ENCODE peak calls at places on chromosomes 16 and 17, in seven cellular contexts. One of them, this sample, is unnamed.

GRCh38 chr17:76805319-76805718 is 62.9 kb upstream of the MGAT5B start:
- DNase-seq in cardiac muscle cell: peak; percentile 25
- DNase-seq in stimulated activated CD4-positive, alpha-beta T cell treated with anti-CD3 and anti-CD28 coated beads, Interleukin-4, amount 100 ng/mL, for 24 hours: no peak
- DNase-seq in NCI-H524: no peak
- DNase-seq in mesendoderm: no peak
- DNase-seq in activated effector memory CD4-positive, alpha-beta T cell treated with Interleukin-2 at 50 U/mL for 16 hours: no peak
- DNase-seq in HS-5: peak; percentile 25
- DNase-seq in this sample: no peak

GRCh38 chr17:80955078-80955477 is 36.6 kb upstream of the CHMP6 start:
- DNase-seq in cardiac muscle cell: no peak
- DNase-seq in stimulated activated CD4-positive, alpha-beta T cell treated with anti-CD3 and anti-CD28 coated beads, Interleukin-4, amount 100 ng/mL, for 24 hours: no peak
- DNase-seq in NCI-H524: no peak
- DNase-seq in mesendoderm: no peak
- DNase-seq in activated effector memory CD4-positive, alpha-beta T cell treated with Interleukin-2 at 50 U/mL for 16 hours: no peak
- DNase-seq in HS-5: no peak
- DNase-seq in this sample: no peak

GRCh38 chr17:16941643-16942042 is 30.3 kb downstream of the TNFRSF13B start:
- DNase-seq in cardiac muscle cell: peak; percentile 6
- DNase-seq in stimulated activated CD4-positive, alpha-beta T cell treated with anti-CD3 and anti-CD28 coated beads, Interleukin-4, amount 100 ng/mL, for 24 hours: no peak
- DNase-seq in NCI-H524: no peak
- DNase-seq in mesendoderm: no peak
- DNase-seq in activated effector memory CD4-positive, alpha-beta T cell treated with Interleukin-2 at 50 U/mL for 16 hours: no peak
- DNase-seq in HS-5: no peak
- DNase-seq in this sample: no peak

GRCh38 chr16:66740010-66740409 is 11.4 kb downstream of the DYNC1LI2 start:
- DNase-seq in cardiac muscle cell: peak; percentile 58
- DNase-seq in stimulated activated CD4-positive, alpha-beta T cell treated with anti-CD3 and anti-CD28 coated beads, Interleukin-4, amount 100 ng/mL, for 24 hours: peak; percentile 31
- DNase-seq in NCI-H524: peak; percentile 5
- DNase-seq in mesendoderm: peak; percentile 64
- DNase-seq in activated effector memory CD4-positive, alpha-beta T cell treated with Interleukin-2 at 50 U/mL for 16 hours: no peak
- DNase-seq in HS-5: no peak
- DNase-seq in this sample: no peak

GRCh38 chr16:30367349-30368009 is 2.8 kb downstream of the TBC1D10B start:
- DNase-seq in cardiac muscle cell: no peak
- DNase-seq in stimulated activated CD4-positive, alpha-beta T cell treated with anti-CD3 and anti-CD28 coated beads, Interleukin-4, amount 100 ng/mL, for 24 hours: no peak
- DNase-seq in NCI-H524: no peak
- DNase-seq in mesendoderm: no peak
- DNase-seq in activated effector memory CD4-positive, alpha-beta T cell treated with Interleukin-2 at 50 U/mL for 16 hours: no peak
- DNase-seq in HS-5: no peak
- DNase-seq in this sample: no peak

GRCh38 chr17:61410555-61411089 is 11.0 kb downstream of the TBX2 start:
- DNase-seq in cardiac muscle cell: peak; percentile 87
- DNase-seq in stimulated activated CD4-positive, alpha-beta T cell treated with anti-CD3 and anti-CD28 coated beads, Interleukin-4, amount 100 ng/mL, for 24 hours: peak; percentile 73
- DNase-seq in NCI-H524: peak; percentile 65
- DNase-seq in mesendoderm: peak; percentile 82
- DNase-seq in activated effector memory CD4-positive, alpha-beta T cell treated with Interleukin-2 at 50 U/mL for 16 hours: peak; percentile 58
- DNase-seq in HS-5: no peak
- DNase-seq in this sample: no peak

GRCh38 chr16:86610779-86611516 is 32.6 kb downstream of the FOXL1 start:
- DNase-seq in cardiac muscle cell: no peak
- DNase-seq in stimulated activated CD4-positive, alpha-beta T cell treated with anti-CD3 and anti-CD28 coated beads, Interleukin-4, amount 100 ng/mL, for 24 hours: no peak
- DNase-seq in NCI-H524: no peak
- DNase-seq in mesendoderm: no peak
- DNase-seq in activated effector memory CD4-positive, alpha-beta T cell treated with Interleukin-2 at 50 U/mL for 16 hours: no peak
- DNase-seq in HS-5: no peak
- DNase-seq in this sample: no peak

GRCh38 chr16:57538235-57538711 is 1.9 kb upstream of the CCDC102A start:
- DNase-seq in cardiac muscle cell: no peak
- DNase-seq in stimulated activated CD4-positive, alpha-beta T cell treated with anti-CD3 and anti-CD28 coated beads, Interleukin-4, amount 100 ng/mL, for 24 hours: peak; percentile 35
- DNase-seq in NCI-H524: no peak
- DNase-seq in mesendoderm: no peak
- DNase-seq in activated effector memory CD4-positive, alpha-beta T cell treated with Interleukin-2 at 50 U/mL for 16 hours: no peak
- DNase-seq in HS-5: no peak
- DNase-seq in this sample: no peak

GRCh38 chr17:75900691-75901533 is 3.8 kb downstream of the MRPL38 start:
- DNase-seq in cardiac muscle cell: no peak
- DNase-seq in stimulated activated CD4-positive, alpha-beta T cell treated with anti-CD3 and anti-CD28 coated beads, Interleukin-4, amount 100 ng/mL, for 24 hours: no peak
- DNase-seq in NCI-H524: no peak
- DNase-seq in mesendoderm: no peak
- DNase-seq in activated effector memory CD4-positive, alpha-beta T cell treated with Interleukin-2 at 50 U/mL for 16 hours: no peak
- DNase-seq in HS-5: no peak
- DNase-seq in this sample: no peak

GRCh38 chr16:68936729-68937631 is 93.6 kb downstream of the TANGO6 start:
- DNase-seq in cardiac muscle cell: peak; percentile 47
- DNase-seq in stimulated activated CD4-positive, alpha-beta T cell treated with anti-CD3 and anti-CD28 coated beads, Interleukin-4, amount 100 ng/mL, for 24 hours: no peak
- DNase-seq in NCI-H524: no peak
- DNase-seq in mesendoderm: no peak
- DNase-seq in activated effector memory CD4-positive, alpha-beta T cell treated with Interleukin-2 at 50 U/mL for 16 hours: no peak
- DNase-seq in HS-5: no peak
- DNase-seq in this sample: peak; percentile 27

GRCh38 chr16:22623351-22623781 is 112.7 kb downstream of the NPIPB5 start:
- DNase-seq in cardiac muscle cell: peak; percentile 45
- DNase-seq in stimulated activated CD4-positive, alpha-beta T cell treated with anti-CD3 and anti-CD28 coated beads, Interleukin-4, amount 100 ng/mL, for 24 hours: no peak
- DNase-seq in NCI-H524: no peak
- DNase-seq in mesendoderm: no peak
- DNase-seq in activated effector memory CD4-positive, alpha-beta T cell treated with Interleukin-2 at 50 U/mL for 16 hours: no peak
- DNase-seq in HS-5: peak; percentile 38
- DNase-seq in this sample: peak; percentile 14

GRCh38 chr17:57772774-57773173 is 27.7 kb upstream of the CCDC182 start:
- DNase-seq in cardiac muscle cell: no peak
- DNase-seq in stimulated activated CD4-positive, alpha-beta T cell treated with anti-CD3 and anti-CD28 coated beads, Interleukin-4, amount 100 ng/mL, for 24 hours: no peak
- DNase-seq in NCI-H524: no peak
- DNase-seq in mesendoderm: peak; percentile 20
- DNase-seq in activated effector memory CD4-positive, alpha-beta T cell treated with Interleukin-2 at 50 U/mL for 16 hours: no peak
- DNase-seq in HS-5: no peak
- DNase-seq in this sample: no peak

GRCh38 chr17:28723159-28723835 is 2.7 kb downstream of the TLCD1 start:
- DNase-seq in cardiac muscle cell: no peak
- DNase-seq in stimulated activated CD4-positive, alpha-beta T cell treated with anti-CD3 and anti-CD28 coated beads, Interleukin-4, amount 100 ng/mL, for 24 hours: no peak
- DNase-seq in NCI-H524: no peak
- DNase-seq in mesendoderm: no peak
- DNase-seq in activated effector memory CD4-positive, alpha-beta T cell treated with Interleukin-2 at 50 U/mL for 16 hours: no peak
- DNase-seq in HS-5: no peak
- DNase-seq in this sample: no peak

GRCh38 chr16:477758-478157 is 49.8 kb upstream of the CAPN15 start:
- DNase-seq in cardiac muscle cell: no peak
- DNase-seq in stimulated activated CD4-positive, alpha-beta T cell treated with anti-CD3 and anti-CD28 coated beads, Interleukin-4, amount 100 ng/mL, for 24 hours: no peak
- DNase-seq in NCI-H524: no peak
- DNase-seq in mesendoderm: no peak
- DNase-seq in activated effector memory CD4-positive, alpha-beta T cell treated with Interleukin-2 at 50 U/mL for 16 hours: no peak
- DNase-seq in HS-5: no peak
- DNase-seq in this sample: no peak

GRCh38 chr17:4179071-4179470 is 36.1 kb downstream of the CYB5D2 start:
- DNase-seq in cardiac muscle cell: peak; percentile 7
- DNase-seq in stimulated activated CD4-positive, alpha-beta T cell treated with anti-CD3 and anti-CD28 coated beads, Interleukin-4, amount 100 ng/mL, for 24 hours: no peak
- DNase-seq in NCI-H524: no peak
- DNase-seq in mesendoderm: no peak
- DNase-seq in activated effector memory CD4-positive, alpha-beta T cell treated with Interleukin-2 at 50 U/mL for 16 hours: no peak
- DNase-seq in HS-5: no peak
- DNase-seq in this sample: peak; percentile 61

GRCh38 chr17:651596-651995 is 63.0 kb downstream of the VPS53 start:
- DNase-seq in cardiac muscle cell: no peak
- DNase-seq in stimulated activated CD4-positive, alpha-beta T cell treated with anti-CD3 and anti-CD28 coated beads, Interleukin-4, amount 100 ng/mL, for 24 hours: no peak
- DNase-seq in NCI-H524: no peak
- DNase-seq in mesendoderm: no peak
- DNase-seq in activated effector memory CD4-positive, alpha-beta T cell treated with Interleukin-2 at 50 U/mL for 16 hours: no peak
- DNase-seq in HS-5: no peak
- DNase-seq in this sample: no peak